ENCODE peak calls at places on chromosomes 1 and 21, in six cellular contexts. H, E, I, Q, B and P are unnamed samples.

GRCh38 chr1:232250838-232251237 is 379.1 kb downstream of the SIPA1L2 start:
- DNase-seq in E (no peak), Q (no peak), B (no peak), H (no peak), I (no peak), P (no peak)

GRCh38 chr1:61842863-61843514 is 100.7 kb downstream of the PATJ start:
- DNase-seq in E (no peak), H (no peak), I (no peak), B (no peak), Q (no peak), P (no peak)

GRCh38 chr1:245262876-245263625 is 108.3 kb downstream of the KIF26B start:
- DNase-seq in I (no peak), E (no peak), H (no peak), B (no peak), Q (no peak), P (no peak)

GRCh38 chr1:52738863-52739406 is 12.7 kb downstream of the ZYG11B start:
- DNase-seq in B (no peak), I (no peak), Q (no peak), H (no peak), E (no peak), P (no peak)

GRCh38 chr1:200673952-200674823 is 4.5 kb upstream of the DDX59 start:
- DNase-seq in Q (no peak), H (no peak), I (no peak), E (no peak), B (no peak), P (no peak)

GRCh38 chr1:54274448-54274847 is 74.5 kb downstream of the MRPL37 start:
- DNase-seq in I (no peak), Q (peak), B (no peak), E (no peak), H (no peak), P (no peak)

GRCh38 chr1:81115422-81115821 is 685.3 kb upstream of the ADGRL2 start:
- DNase-seq in B (no peak), Q (no peak), H (no peak), I (no peak), E (no peak), P (no peak)

GRCh38 chr1:93751391-93752250 is 70.0 kb upstream of the BCAR3 start:
- DNase-seq in I (no peak), H (no peak), E (no peak), B (no peak), Q (no peak), P (no peak)

GRCh38 chr1:234541281-234541975 is 62.4 kb upstream of the TARBP1 start:
- DNase-seq in B (no peak), H (no peak), E (no peak), Q (no peak), I (no peak), P (no peak)

GRCh38 chr21:42317341-42317741 is 2.1 kb upstream of the TFF3 start:
- DNase-seq in E (no peak), I (no peak), Q (no peak), H (no peak), B (peak), P (no peak)

GRCh38 chr1:245469734-245470133 is 314.9 kb downstream of the KIF26B start:
- DNase-seq in I (no peak), H (no peak), Q (no peak), B (no peak), E (no peak), P (no peak)

GRCh38 chr1:85240174-85240601 is 19.3 kb downstream of the C1orf52 start:
- DNase-seq in H (no peak), B (no peak), I (no peak), Q (peak), E (no peak), P (peak)

GRCh38 chr1:225962440-225962975 is 21.5 kb upstream of the LEFTY2 start:
- DNase-seq in I (peak), E (peak), H (no peak), B (peak), Q (peak), P (peak)

GRCh38 chr1:35443768-35444518 is 113.3 kb downstream of the KIAA0319L start:
- DNase-seq in I (no peak), Q (no peak), B (no peak), E (no peak), H (no peak), P (peak)

GRCh38 chr1:231407537-231408396 is 14.3 kb downstream of the EGLN1 start:
- DNase-seq in H (no peak), I (no peak), B (no peak), Q (no peak), E (no peak), P (no peak)

GRCh38 chr1:193569696-193570269 is 383.4 kb upstream of the B3GALT2 start:
- DNase-seq in Q (no peak), E (no peak), B (no peak), H (no peak), I (no peak), P (no peak)

GRCh38 chr21:45971487-45972352 is 9.8 kb upstream of the COL6A1 start:
- DNase-seq in I (peak), Q (peak), B (peak), E (no peak), H (peak), P (no peak)

GRCh38 chr1:15100369-15101111 is 53.0 kb upstream of the TMEM51 start:
- DNase-seq in H (no peak), E (peak), I (no peak), B (peak), Q (no peak), P (peak)

GRCh38 chr1:80509965-80510522 is 1290.7 kb upstream of the ADGRL2 start:
- DNase-seq in B (no peak), H (no peak), E (no peak), Q (no peak), I (no peak), P (no peak)

GRCh38 chr1:145879775-145880174 is 5.9 kb downstream of the ANKRD35 start:
- DNase-seq in B (no peak), I (peak), Q (no peak), E (no peak), H (no peak), P (no peak)

GRCh38 chr1:61568460-61569211 is 156.3 kb downstream of the TM2D1 start:
- DNase-seq in E (no peak), B (no peak), H (no peak), Q (no peak), I (no peak), P (no peak)

GRCh38 chr1:78360584-78360983 is 130.2 kb upstream of the PTGFR start:
- DNase-seq in I (no peak), H (no peak), Q (no peak), E (no peak), B (no peak), P (no peak)

GRCh38 chr1:1068374-1069060 is 5.6 kb downstream of the RNF223 start:
- DNase-seq in B (peak), E (peak), I (no peak), Q (peak), H (no peak), P (peak)

GRCh38 chr21:38986460-38987395 is 181.0 kb downstream of the ETS2 start:
- DNase-seq in B (no peak), Q (no peak), H (no peak), E (no peak), I (no peak), P (no peak)

GRCh38 chr1:93692983-93693591 is 11.4 kb upstream of the BCAR3 start:
- DNase-seq in I (no peak), Q (no peak), B (no peak), E (no peak), H (no peak), P (peak)

GRCh38 chr21:34280389-34280795 is 83.4 kb upstream of the KCNE2 start:
- DNase-seq in E (no peak), H (no peak), I (no peak), B (peak), Q (no peak), P (no peak)

GRCh38 chr1:61504840-61505239 is 220.1 kb downstream of the TM2D1 start:
- DNase-seq in B (no peak), Q (no peak), E (no peak), I (no peak), H (no peak), P (no peak)

GRCh38 chr1:52022133-52022532 is 11.5 kb downstream of the KTI12 start:
- DNase-seq in E (no peak), H (no peak), I (no peak), B (no peak), Q (no peak), P (no peak)

GRCh38 chr1:11851171-11851570 is 3.6 kb upstream of the NPPA start:
- DNase-seq in H (no peak), E (no peak), I (no peak), Q (peak), B (no peak), P (no peak)

GRCh38 chr1:114258633-114259032 is 105.0 kb upstream of the SYT6 start:
- DNase-seq in E (no peak), B (no peak), H (no peak), Q (no peak), I (no peak), P (no peak)

GRCh38 chr1:103218369-103218768 is 110.0 kb upstream of the COL11A1 start:
- DNase-seq in B (no peak), I (no peak), H (no peak), E (no peak), Q (no peak), P (no peak)

GRCh38 chr1:39995973-39996393 is 41.0 kb downstream of the MFSD2A start:
- DNase-seq in Q (no peak), B (peak), H (no peak), E (peak), I (no peak), P (peak)

DNA sequence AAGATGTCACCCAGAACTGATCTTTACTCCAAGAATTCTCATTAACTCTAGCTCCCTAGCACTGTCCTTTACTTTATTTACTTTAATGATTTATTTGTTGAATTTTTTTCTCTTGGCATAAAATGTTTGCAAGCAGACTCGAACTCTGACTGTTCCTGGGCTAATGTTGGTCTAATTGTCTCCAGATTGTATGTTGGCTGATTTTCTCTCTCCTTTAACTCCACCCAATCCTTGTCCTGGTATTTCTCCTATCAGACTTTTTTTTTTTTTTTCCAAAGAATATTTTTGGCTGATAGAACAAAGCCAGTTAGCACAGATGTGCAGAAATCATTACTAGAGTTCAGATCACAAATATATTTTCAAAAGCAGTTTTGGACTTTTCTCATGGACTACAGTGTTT is 82.6 kb downstream of the ATF6 start:
- DNase-seq in E (no peak), B (no peak), H (no peak), I (no peak), Q (no peak), P (no peak)
- H3K4me3 ChIP-seq in E (no peak), B (no peak), H (no peak), I (no peak), Q (no peak), P (no peak)

GRCh38 chr1:206495493-206496046 is 11.8 kb upstream of the RASSF5 start:
- DNase-seq in I (no peak), H (no peak), B (no peak), E (no peak), Q (no peak), P (peak)

GRCh38 chr1:206497363-206497762 is 10.0 kb upstream of the RASSF5 start:
- DNase-seq in I (no peak), H (no peak), B (no peak), Q (no peak), E (no peak), P (peak)

GRCh38 chr1:206497774-206498173 is 9.6 kb upstream of the RASSF5 start:
- DNase-seq in B (no peak), I (no peak), Q (no peak), H (no peak), E (no peak), P (no peak)

GRCh38 chr1:206495011-206495461 is 12.3 kb upstream of the RASSF5 start:
- DNase-seq in B (no peak), I (no peak), Q (no peak), E (no peak), H (no peak), P (no peak)

DNA sequence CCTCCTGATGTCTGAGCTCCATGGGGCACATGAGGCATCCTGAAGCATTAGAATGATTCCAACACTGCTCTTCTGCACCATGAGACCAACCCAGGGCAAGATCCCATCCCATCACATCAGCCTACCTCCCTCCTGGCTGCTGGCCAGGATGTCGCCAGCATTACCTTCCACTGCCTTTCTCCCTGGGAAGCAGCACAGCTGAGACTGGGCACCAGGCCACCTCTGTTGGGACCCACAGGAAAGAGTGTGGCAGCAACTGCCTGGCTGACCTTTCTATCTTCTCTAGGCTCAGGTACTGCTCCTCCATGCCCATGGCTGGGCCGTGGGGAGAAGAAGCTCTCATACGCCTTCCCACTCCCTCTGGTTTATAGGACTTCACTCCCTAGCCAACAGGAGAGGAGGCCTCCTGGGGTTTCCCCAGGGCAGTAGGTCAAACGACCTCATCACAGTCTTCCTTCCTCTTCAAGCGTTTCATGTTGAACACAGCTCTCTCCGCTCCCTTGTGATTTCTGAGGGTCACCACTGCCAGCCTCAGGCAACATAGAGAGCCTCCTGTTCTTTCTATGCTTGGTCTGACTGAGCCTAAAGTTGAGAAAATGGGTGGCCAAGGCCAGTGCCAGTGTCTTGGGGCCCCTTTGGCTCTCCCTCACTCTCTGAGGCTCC is 11.1 kb upstream of the RASSF5 start:
- DNase-seq in E (no peak), I (no peak), B (no peak), Q (peak), H (no peak), P (peak)
- H3K27ac ChIP-seq in E (no peak), I (peak), B (no peak), Q (no peak), H (peak), P (no peak)

GRCh38 chr1:30684259-30684658 is 39.1 kb downstream of the MATN1 start:
- DNase-seq in Q (no peak), H (peak), E (no peak), B (no peak), I (peak), P (no peak)

GRCh38 chr1:30686236-30686635 is 37.1 kb downstream of the MATN1 start:
- DNase-seq in E (no peak), I (peak), B (no peak), Q (no peak), H (peak), P (no peak)

GRCh38 chr1:30683699-30684098 is 39.7 kb downstream of the MATN1 start:
- DNase-seq in I (peak), H (no peak), Q (no peak), E (no peak), B (no peak), P (no peak)

GRCh38 chr1:30685796-30686165 is 37.6 kb downstream of the MATN1 start:
- DNase-seq in I (peak), B (no peak), E (no peak), H (peak), Q (no peak), P (no peak)

GRCh38 chr1:30684881-30685795 is 38.2 kb downstream of the MATN1 start:
- DNase-seq in B (peak), E (no peak), Q (peak), H (peak), I (peak), P (no peak)
- H3K4me3 ChIP-seq in B (peak), E (peak), Q (no peak), H (peak), I (no peak), P (no peak)

DNA sequence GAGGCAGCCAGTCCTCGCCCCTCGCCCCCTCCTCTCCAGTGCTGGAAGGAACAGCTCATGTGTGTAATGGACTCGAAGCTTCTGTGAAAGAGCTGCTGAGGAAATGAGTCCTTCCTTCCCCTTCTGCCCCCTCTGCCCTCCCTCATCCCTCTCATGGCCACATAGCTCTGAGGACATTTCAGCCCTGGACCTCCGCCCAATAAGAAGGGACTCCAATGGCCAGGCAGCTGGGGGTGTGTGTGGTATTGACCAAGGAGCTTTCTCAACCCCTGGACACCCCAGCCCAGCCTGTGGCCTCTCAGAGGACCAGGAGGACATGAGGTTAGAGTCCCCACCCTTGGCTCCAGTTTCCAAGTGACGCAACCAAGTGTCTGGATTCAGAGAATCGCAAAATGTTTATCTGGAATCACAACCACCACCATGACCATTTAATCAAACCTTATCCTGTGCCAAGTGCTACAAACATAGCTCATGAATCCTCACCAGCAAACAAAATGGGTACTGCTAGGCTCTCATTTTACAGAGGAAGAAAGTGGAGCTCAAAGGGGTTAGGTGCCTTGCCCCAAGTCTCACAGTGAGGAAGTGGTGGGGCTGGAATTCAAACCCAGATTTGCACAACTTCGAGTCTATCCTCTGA is 47.8 kb upstream of the ECE1 start:
- DNase-seq in Q (no peak), H (peak), E (no peak), B (peak), I (peak), P (no peak)
- H3K27ac ChIP-seq in Q (peak), H (peak), E (no peak), B (peak), I (peak), P (no peak)